ENCODE peak calls at places on chromosome 18, in nine cellular contexts. G is NB4, D is kidney, O is RWPE1, Q is GM12864, B is thyroid gland, H is uterus, L is HFFc6, V is HCT116. J is an unnamed sample.

GRCh38 chr18:63099848-63100625 is 219.5 kb downstream of the BCL2 start:
- DNase-seq in G (peak), D (no peak), O (no peak), Q (no peak), B (peak), H (no peak), L (no peak), V (no peak), J (no peak)

GRCh38 chr18:62420151-62420512 is 95.0 kb downstream of the TNFRSF11A start:
- DNase-seq in G (peak), D (no peak), O (no peak), Q (no peak), B (no peak), H (no peak), L (no peak), V (no peak), J (no peak)

GRCh38 chr18:48091869-48092497 is 161.5 kb upstream of the SMAD2 start:
- DNase-seq in G (no peak), D (peak), O (no peak), Q (no peak), B (no peak), H (no peak), L (no peak), V (no peak), J (no peak)

GRCh38 chr18:24534271-24534670 is 73.8 kb downstream of the HRH4 start:
- DNase-seq in G (no peak), D (no peak), O (no peak), Q (no peak), B (no peak), H (no peak), L (no peak), V (no peak), J (no peak)

GRCh38 chr18:44594779-44595467 is 85.8 kb upstream of the SETBP1 start:
- DNase-seq in G (no peak), D (no peak), O (peak), Q (no peak), B (no peak), H (no peak), L (peak), V (no peak), J (no peak)

GRCh38 chr18:76674596-76674995 is 147.8 kb upstream of the ZNF236 start:
- DNase-seq in G (no peak), D (no peak), O (no peak), Q (no peak), B (no peak), H (no peak), L (no peak), V (no peak), J (no peak)

GRCh38 chr18:5057348-5058012 is 139.6 kb downstream of the AKAIN1 start:
- DNase-seq in G (peak), D (no peak), O (peak), Q (no peak), B (peak), H (no peak), L (peak), V (peak), J (peak)

GRCh38 chr18:26656944-26657536 is 108.7 kb upstream of the KCTD1 start:
- DNase-seq in G (peak), D (peak), O (peak), Q (no peak), B (peak), H (peak), L (peak), V (no peak), J (no peak)

GRCh38 chr18:44637210-44638051 is 43.3 kb upstream of the SETBP1 start:
- DNase-seq in G (no peak), D (no peak), O (peak), Q (no peak), B (peak), H (no peak), L (no peak), V (no peak), J (peak)

GRCh38 chr18:23718731-23719130 is 29.5 kb downstream of the LAMA3 start:
- DNase-seq in G (no peak), D (no peak), O (no peak), Q (no peak), B (no peak), H (no peak), L (no peak), V (no peak), J (no peak)

GRCh38 chr18:12883003-12883683 is 894 bp downstream of the PTPN2 start:
- DNase-seq in G (no peak), D (no peak), O (peak), Q (no peak), B (peak), H (no peak), L (no peak), V (no peak), J (no peak)

GRCh38 chr18:58349650-58350049 is 279.2 kb downstream of the ALPK2 start:
- DNase-seq in G (no peak), D (no peak), O (no peak), Q (no peak), B (no peak), H (no peak), L (no peak), V (no peak), J (no peak)

GRCh38 chr18:27994571-27994970 is 182.4 kb downstream of the CDH2 start:
- DNase-seq in G (no peak), D (no peak), O (no peak), Q (no peak), B (no peak), H (no peak), L (no peak), V (no peak), J (no peak)

GRCh38 chr18:72460210-72460680 is 83.9 kb downstream of the CBLN2 start:
- DNase-seq in G (no peak), D (no peak), O (no peak), Q (no peak), B (no peak), H (no peak), L (no peak), V (no peak), J (no peak)

GRCh38 chr18:35851286-35851967 is 121.1 kb upstream of the RMP24 start:
- DNase-seq in G (no peak), D (no peak), O (no peak), Q (no peak), B (no peak), H (no peak), L (no peak), V (no peak), J (no peak)

GRCh38 chr18:23943903-23944624 is 70.5 kb upstream of the TTC39C start:
- DNase-seq in G (no peak), D (no peak), O (no peak), Q (no peak), B (no peak), H (no peak), L (peak), V (no peak), J (no peak)

GRCh38 chr18:37457754-37458153 is 107.8 kb downstream of the CELF4 start:
- DNase-seq in G (no peak), D (no peak), O (no peak), Q (no peak), B (no peak), H (no peak), L (no peak), V (no peak), J (no peak)

GRCh38 chr18:13627639-13628038 is 98.7 kb downstream of the FAM210A start:
- DNase-seq in G (no peak), D (no peak), O (no peak), Q (no peak), B (no peak), H (no peak), L (no peak), V (no peak), J (no peak)

GRCh38 chr18:70233974-70234373 is 28.5 kb upstream of the RTTN start:
- DNase-seq in G (no peak), D (no peak), O (no peak), Q (no peak), B (no peak), H (no peak), L (no peak), V (no peak), J (no peak)

GRCh38 chr18:59885579-59886163 is 14.1 kb upstream of the PMAIP1 start:
- DNase-seq in G (peak), D (no peak), O (no peak), Q (no peak), B (no peak), H (no peak), L (peak), V (no peak), J (no peak)

GRCh38 chr18:51273435-51273834 is 76.0 kb upstream of the MEX3C start:
- DNase-seq in G (no peak), D (no peak), O (no peak), Q (no peak), B (no peak), H (no peak), L (no peak), V (no peak), J (no peak)

GRCh38 chr18:56545539-56545938 is 92.9 kb downstream of the TXNL1 start:
- DNase-seq in G (peak), D (no peak), O (no peak), Q (no peak), B (no peak), H (no peak), L (no peak), V (no peak), J (no peak)

GRCh38 chr18:58005885-58006523 is 38.0 kb upstream of the NEDD4L start:
- DNase-seq in G (no peak), D (no peak), O (peak), Q (no peak), B (no peak), H (no peak), L (peak), V (peak), J (no peak)

GRCh38 chr18:37282386-37283037 is 283.1 kb downstream of the CELF4 start:
- DNase-seq in G (peak), D (no peak), O (no peak), Q (no peak), B (no peak), H (no peak), L (no peak), V (no peak), J (no peak)

GRCh38 chr18:5894215-5894612 is 1.1 kb downstream of the TMEM200C start:
- DNase-seq in G (no peak), D (no peak), O (no peak), Q (no peak), B (no peak), H (no peak), L (no peak), V (no peak), J (no peak)

GRCh38 chr18:29962579-29962978 is 1080.0 kb downstream of the DSC3 start:
- DNase-seq in G (no peak), D (no peak), O (no peak), Q (no peak), B (no peak), H (no peak), L (no peak), V (no peak), J (no peak)

GRCh38 chr18:73479472-73479871 is 611.7 kb upstream of the NETO1 start:
- DNase-seq in G (no peak), D (no peak), O (no peak), Q (no peak), B (no peak), H (no peak), L (peak), V (no peak), J (no peak)

GRCh38 chr18:5518899-5519371 is 24.9 kb downstream of the EPB41L3 start:
- DNase-seq in G (no peak), D (no peak), O (no peak), Q (no peak), B (no peak), H (no peak), L (no peak), V (no peak), J (no peak)

GRCh38 chr18:33870059-33870458 is 292.0 kb downstream of the ASXL3 start:
- DNase-seq in G (no peak), D (no peak), O (no peak), Q (no peak), B (no peak), H (no peak), L (no peak), V (no peak), J (no peak)

GRCh38 chr18:47118986-47119385 is 31.3 kb downstream of the HDHD2 start:
- DNase-seq in G (no peak), D (no peak), O (no peak), Q (no peak), B (no peak), H (no peak), L (peak), V (no peak), J (no peak)

GRCh38 chr18:14124689-14125088 is 7.5 kb downstream of the ZNF519 start:
- DNase-seq in G (no peak), D (no peak), O (no peak), Q (no peak), B (no peak), H (no peak), L (no peak), V (no peak), J (no peak)

GRCh38 chr18:24702001-24702400 is 241.6 kb downstream of the HRH4 start:
- DNase-seq in G (no peak), D (no peak), O (no peak), Q (no peak), B (no peak), H (no peak), L (no peak), V (no peak), J (no peak)

GRCh38 chr18:24734058-24734457 is 273.6 kb downstream of the HRH4 start:
- DNase-seq in G (peak), D (no peak), O (no peak), Q (no peak), B (no peak), H (peak), L (no peak), V (no peak), J (no peak)

GRCh38 chr18:60982958-60983357 is 350.3 kb upstream of the CDH20 start:
- DNase-seq in G (no peak), D (no peak), O (no peak), Q (no peak), B (no peak), H (no peak), L (no peak), V (no peak), J (no peak)

GRCh38 chr18:71809711-71810110 is 734.4 kb downstream of the CBLN2 start:
- DNase-seq in G (no peak), D (no peak), O (peak), Q (no peak), B (no peak), H (no peak), L (no peak), V (no peak), J (no peak)

GRCh38 chr18:10234281-10234680 is 220.2 kb upstream of the APCDD1 start:
- DNase-seq in G (no peak), D (no peak), O (no peak), Q (no peak), B (no peak), H (no peak), L (peak), V (no peak), J (no peak)

GRCh38 chr18:45734505-45734904 is 10.5 kb downstream of the SLC14A1 start:
- DNase-seq in G (no peak), D (no peak), O (no peak), Q (no peak), B (no peak), H (no peak), L (no peak), V (no peak), J (no peak)

GRCh38 chr18:45730832-45731545 is 7.0 kb downstream of the SLC14A1 start:
- DNase-seq in G (no peak), D (no peak), O (no peak), Q (no peak), B (no peak), H (no peak), L (peak), V (no peak), J (no peak)

GRCh38 chr18:45731706-45732105 is 7.7 kb downstream of the SLC14A1 start:
- DNase-seq in G (no peak), D (no peak), O (no peak), Q (no peak), B (no peak), H (no peak), L (no peak), V (no peak), J (no peak)

GRCh38 chr18:45734944-45735343 is 11.0 kb downstream of the SLC14A1 start:
- DNase-seq in G (no peak), D (no peak), O (no peak), Q (no peak), B (no peak), H (no peak), L (no peak), V (no peak), J (no peak)

DNA sequence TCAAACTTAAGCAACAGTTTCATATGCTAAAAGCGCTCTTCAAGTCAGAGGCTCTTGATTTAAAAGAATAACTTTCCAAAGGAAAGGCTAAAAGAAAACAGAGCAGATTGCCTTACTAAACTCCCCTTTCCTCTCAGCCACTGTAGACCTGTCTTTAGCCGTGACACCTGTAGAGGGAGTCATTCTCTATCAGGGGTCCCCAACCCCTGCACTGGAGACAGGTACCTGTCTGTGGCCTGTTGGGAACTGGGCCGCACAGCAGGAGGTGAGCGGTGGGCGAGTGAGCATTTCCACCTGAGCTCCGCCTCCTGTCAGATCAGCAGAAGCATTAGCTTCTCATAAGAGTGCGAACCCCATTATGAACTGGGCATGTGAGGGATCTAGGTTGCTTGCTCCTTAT is 9.6 kb downstream of the SLC14A1 start:
- DNase-seq in G (no peak), D (no peak), O (no peak), Q (no peak), B (no peak), H (no peak), L (no peak), V (no peak), J (no peak)
- TF ChIP-seq CTCF in G (no peak), D (no peak), O (no peak), Q (no peak), B (no peak), H (no peak), L (no peak), V (peak), J (no peak)

DNA sequence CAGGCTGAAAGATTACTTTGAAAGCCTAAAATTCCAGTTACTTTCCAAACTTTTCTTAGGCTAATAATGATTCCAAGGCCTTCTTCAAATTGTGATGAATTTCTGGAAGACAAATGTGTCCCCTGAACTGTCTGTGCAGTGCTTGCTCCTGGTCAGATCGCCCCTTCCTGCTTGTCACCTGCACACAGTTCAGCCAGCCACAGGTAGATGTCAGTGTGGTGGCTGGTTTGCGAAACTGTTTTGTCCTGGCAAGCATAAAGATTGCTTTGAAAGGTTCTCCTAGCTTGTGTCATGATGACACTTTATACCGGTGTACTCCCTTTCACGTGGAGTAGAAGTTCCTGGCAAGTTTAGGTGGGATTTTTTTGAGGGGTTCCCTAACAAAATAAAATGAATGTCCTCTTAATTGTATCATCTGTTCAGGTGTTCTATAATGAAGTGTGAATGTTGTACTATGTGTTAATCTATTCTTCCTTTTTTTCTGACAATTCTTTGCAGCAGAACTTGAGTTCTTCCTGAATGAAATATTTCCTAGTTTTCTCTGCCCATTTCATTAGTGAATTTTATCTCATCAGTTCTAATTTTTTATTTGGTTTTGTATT is 298.8 kb downstream of the ZNF407 start:
- DNase-seq in G (peak), D (no peak), O (peak), Q (peak), B (peak), H (no peak), L (no peak), V (peak), J (peak)
- TF ChIP-seq CTCF in G (no peak), D (peak), O (peak), Q (peak), B (peak), H (peak), L (peak), V (peak), J (peak)

GRCh38 chr18:3247243-3248061 is at the start of gene MYL12A:
- DNase-seq in G (peak), D (peak), O (peak), Q (peak), B (peak), H (peak), L (peak), V (peak), J (peak)
- TF ChIP-seq CTCF in G (no peak), D (no peak), O (no peak), Q (no peak), B (no peak), H (peak), L (no peak), V (no peak), J (no peak)

GRCh38 chr18:79449551-79450288 is 54.0 kb downstream of the NFATC1 start:
- DNase-seq in G (no peak), D (no peak), O (no peak), Q (no peak), B (no peak), H (no peak), L (no peak), V (no peak), J (no peak)

GRCh38 chr18:79451237-79452125 is 55.8 kb downstream of the NFATC1 start:
- DNase-seq in G (no peak), D (no peak), O (no peak), Q (no peak), B (no peak), H (no peak), L (no peak), V (no peak), J (no peak)

GRCh38 chr18:79448621-79449020 is 52.9 kb downstream of the NFATC1 start:
- DNase-seq in G (no peak), D (no peak), O (no peak), Q (no peak), B (no peak), H (no peak), L (no peak), V (no peak), J (no peak)

GRCh38 chr18:79452190-79452990 is 56.7 kb downstream of the NFATC1 start:
- DNase-seq in G (no peak), D (no peak), O (no peak), Q (no peak), B (no peak), H (no peak), L (no peak), V (no peak), J (no peak)

GRCh38 chr18:79450289-79450920 is 54.7 kb downstream of the NFATC1 start:
- DNase-seq in G (no peak), D (no peak), O (no peak), Q (no peak), B (no peak), H (no peak), L (no peak), V (no peak), J (no peak)
- TF ChIP-seq CTCF in G (no peak), D (no peak), O (no peak), Q (no peak), B (no peak), H (no peak), L (no peak), V (no peak), J (no peak)

DNA sequence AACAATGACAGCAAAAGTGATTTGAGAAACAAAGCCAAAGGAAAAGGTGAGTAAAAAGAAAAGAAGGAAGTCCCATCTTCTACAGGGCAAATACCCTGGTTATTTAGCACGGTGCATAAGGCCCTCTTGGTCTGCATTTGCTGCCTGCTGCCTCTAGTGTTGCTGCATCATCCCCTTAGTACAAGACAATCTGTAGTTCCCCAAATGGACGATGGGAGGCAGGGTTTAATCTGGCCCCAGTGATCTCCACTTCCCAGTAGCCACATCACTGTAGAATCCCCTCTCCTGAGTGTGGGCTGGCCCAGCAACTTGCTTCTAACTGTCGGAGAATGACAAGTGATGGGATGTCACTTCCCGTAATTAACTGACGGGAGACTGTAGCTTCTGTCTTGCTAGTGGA is 85.1 kb downstream of the CTAGE1 start:
- DNase-seq in G (peak), D (no peak), O (no peak), Q (no peak), B (no peak), H (no peak), L (no peak), V (no peak), J (no peak)
- TF ChIP-seq CTCF in G (peak), D (no peak), O (no peak), Q (peak), B (no peak), H (no peak), L (peak), V (peak), J (no peak)

GRCh38 chr18:3468833-3469232 is 18.9 kb downstream of the TGIF1 start:
- DNase-seq in G (peak), D (no peak), O (no peak), Q (no peak), B (no peak), H (no peak), L (no peak), V (no peak), J (no peak)
- TF ChIP-seq CTCF in G (no peak), D (no peak), O (no peak), Q (no peak), B (no peak), H (no peak), L (no peak), V (no peak), J (no peak)

J was measured in natural killer cell.